ENCODE peak calls at places on chromosome 2, in eight cellular contexts. I is transverse colon; L is lower lobe of right lung; D is omental fat pad; S is RWPE1; J is right lobe of liver; N is choroid plexus epithelial cell; B is CD4-positive, alpha-beta T cell. Z is an unnamed sample.

GRCh38 chr2:145597809-145598208 is 1077.9 kb upstream of the ZEB2 start:
- DNase-seq in I (no peak), L (no peak), D (no peak), S (no peak), J (no peak), N (peak), B (no peak), Z (no peak)

GRCh38 chr2:28621172-28622100 is 125.6 kb downstream of the PLB1 start:
- DNase-seq in I (peak), L (peak), D (no peak), S (peak), J (peak), N (peak), B (peak), Z (no peak)

GRCh38 chr2:130169896-130170295 is 11.5 kb downstream of the SMPD4 start:
- DNase-seq in I (no peak), L (no peak), D (no peak), S (no peak), J (no peak), N (no peak), B (no peak), Z (no peak)

GRCh38 chr2:45992021-45992745 is 305.0 kb upstream of the EPAS1 start:
- DNase-seq in I (peak), L (peak), D (no peak), S (peak), J (peak), N (peak), B (no peak), Z (no peak)

GRCh38 chr2:235706496-235706895 is 212.7 kb downstream of the AGAP1 start:
- DNase-seq in I (no peak), L (no peak), D (no peak), S (no peak), J (no peak), N (no peak), B (no peak), Z (no peak)

GRCh38 chr2:15941970-15942710 is 1.8 kb downstream of the MYCN start:
- DNase-seq in I (peak), L (no peak), D (no peak), S (no peak), J (no peak), N (no peak), B (no peak), Z (no peak)

GRCh38 chr2:45119038-45119437 is 109.8 kb upstream of the SIX2 start:
- DNase-seq in I (no peak), L (no peak), D (no peak), S (peak), J (no peak), N (peak), B (no peak), Z (no peak)

GRCh38 chr2:180656455-180656847 is 324.0 kb upstream of the UBE2E3 start:
- DNase-seq in I (no peak), L (no peak), D (no peak), S (peak), J (no peak), N (peak), B (no peak), Z (no peak)

GRCh38 chr2:206800501-206801416 is 35.4 kb downstream of the FASTKD2 start:
- DNase-seq in I (peak), L (peak), D (no peak), S (peak), J (no peak), N (peak), B (peak), Z (peak)

GRCh38 chr2:119741868-119742267 is 17.9 kb upstream of the PTPN4 start:
- DNase-seq in I (no peak), L (no peak), D (no peak), S (no peak), J (no peak), N (no peak), B (no peak), Z (no peak)

GRCh38 chr2:9844581-9844980 is 1.3 kb downstream of the TAF1B start:
- DNase-seq in I (no peak), L (no peak), D (no peak), S (peak), J (no peak), N (peak), B (no peak), Z (no peak)

GRCh38 chr2:179248024-179248348 is 16.6 kb downstream of the SESTD1 start:
- DNase-seq in I (no peak), L (no peak), D (no peak), S (no peak), J (no peak), N (no peak), B (no peak), Z (no peak)

GRCh38 chr2:235640900-235641299 is 147.1 kb downstream of the AGAP1 start:
- DNase-seq in I (no peak), L (no peak), D (no peak), S (no peak), J (no peak), N (no peak), B (no peak), Z (no peak)

GRCh38 chr2:179264238-179265081 is at the start of gene SESTD1:
- DNase-seq in I (peak), L (peak), D (peak), S (peak), J (peak), N (peak), B (peak), Z (peak)

GRCh38 chr2:31213063-31213882 is 4.0 kb downstream of the CAPN14 start:
- DNase-seq in I (no peak), L (no peak), D (no peak), S (no peak), J (no peak), N (no peak), B (no peak), Z (no peak)

GRCh38 chr2:74003494-74004211 is 18.9 kb downstream of the TET3 start:
- DNase-seq in I (no peak), L (no peak), D (no peak), S (peak), J (no peak), N (peak), B (no peak), Z (no peak)

GRCh38 chr2:168371273-168371992 is 84.6 kb upstream of the CERS6 start:
- DNase-seq in I (no peak), L (no peak), D (no peak), S (no peak), J (no peak), N (no peak), B (no peak), Z (no peak)

GRCh38 chr2:45567974-45568789 is 42.9 kb downstream of the SRBD1 start:
- DNase-seq in I (no peak), L (no peak), D (no peak), S (no peak), J (no peak), N (peak), B (no peak), Z (no peak)

GRCh38 chr2:115939902-115940301 is 1497.5 kb downstream of the DPP10 start:
- DNase-seq in I (no peak), L (no peak), D (no peak), S (no peak), J (no peak), N (no peak), B (no peak), Z (no peak)

GRCh38 chr2:164847291-164847690 is 5.7 kb upstream of the COBLL1 start:
- DNase-seq in I (no peak), L (no peak), D (no peak), S (no peak), J (no peak), N (no peak), B (no peak), Z (no peak)

GRCh38 chr2:38146917-38147307 is 71.0 kb upstream of the CYP1B1 start:
- DNase-seq in I (no peak), L (no peak), D (peak), S (peak), J (no peak), N (peak), B (no peak), Z (no peak)

GRCh38 chr2:951224-952006 is 766 bp downstream of the SNTG2 start:
- DNase-seq in I (no peak), L (no peak), D (no peak), S (no peak), J (peak), N (no peak), B (no peak), Z (no peak)

GRCh38 chr2:221596192-221596591 is 24.1 kb upstream of the EPHA4 start:
- DNase-seq in I (no peak), L (no peak), D (no peak), S (peak), J (no peak), N (peak), B (no peak), Z (no peak)

GRCh38 chr2:145012806-145013205 is 492.9 kb upstream of the ZEB2 start:
- DNase-seq in I (no peak), L (no peak), D (no peak), S (no peak), J (no peak), N (peak), B (no peak), Z (no peak)

GRCh38 chr2:189581354-189582139 is 961 bp upstream of the SLC40A1 start:
- DNase-seq in I (peak), L (peak), D (no peak), S (peak), J (peak), N (no peak), B (no peak), Z (no peak)

GRCh38 chr2:28415010-28415409 is 22.4 kb downstream of the FOSL2 start:
- DNase-seq in I (no peak), L (no peak), D (no peak), S (no peak), J (no peak), N (no peak), B (no peak), Z (no peak)

GRCh38 chr2:61898810-61899209 is 6.7 kb upstream of the COMMD1 start:
- DNase-seq in I (no peak), L (no peak), D (no peak), S (no peak), J (no peak), N (peak), B (no peak), Z (no peak)

GRCh38 chr2:121197369-121198091 is 87.5 kb downstream of the TFCP2L1 start:
- DNase-seq in I (peak), L (peak), D (peak), S (peak), J (peak), N (peak), B (no peak), Z (no peak)

DNA sequence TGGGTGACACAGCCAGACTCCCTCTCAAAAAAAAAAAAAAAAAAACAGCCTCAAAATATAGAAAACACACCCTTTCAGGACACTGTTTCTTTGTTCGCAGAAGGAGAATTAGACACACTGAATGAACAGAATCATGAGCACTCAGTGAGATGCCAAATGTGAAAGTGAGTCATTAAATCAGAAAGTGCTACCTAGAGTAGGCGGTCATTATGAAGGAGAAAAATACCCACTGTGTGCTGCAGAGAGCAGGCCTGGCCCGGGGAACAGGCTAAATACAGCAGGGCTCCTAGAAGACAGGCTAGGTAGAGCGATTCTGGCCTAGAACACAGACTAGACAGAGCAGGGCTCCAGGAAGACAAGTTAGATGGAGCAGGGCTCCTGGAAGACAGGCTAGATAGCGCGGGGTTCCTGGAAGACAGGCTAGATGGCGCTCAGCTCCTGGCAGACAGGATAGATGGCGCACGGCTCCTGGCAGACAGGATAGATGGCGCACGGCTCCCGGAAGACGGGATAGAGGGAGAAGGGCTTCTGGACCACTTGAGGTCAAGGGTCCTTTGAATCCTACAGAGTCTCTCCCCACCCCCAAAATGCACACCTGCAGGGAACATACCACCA is 43.3 kb upstream of the SLC66A3 start:
- DNase-seq in I (no peak), L (no peak), D (no peak), S (no peak), J (peak), N (no peak), B (no peak), Z (no peak)
- TF ChIP-seq CTCF in I (no peak), L (no peak), D (no peak), S (no peak), J (no peak), N (no peak), B (no peak), Z (no peak)

GRCh38 chr2:96762529-96763253 is 2.0 kb downstream of the CNNM4 start:
- DNase-seq in I (no peak), L (no peak), D (no peak), S (no peak), J (peak), N (no peak), B (no peak), Z (peak)
- TF ChIP-seq CTCF in I (no peak), L (no peak), D (no peak), S (no peak), J (no peak), N (no peak), B (no peak), Z (no peak)

GRCh38 chr2:65144571-65144970 is 14.7 kb upstream of the RAB1A start:
- DNase-seq in I (no peak), L (no peak), D (no peak), S (no peak), J (no peak), N (no peak), B (no peak), Z (no peak)

GRCh38 chr2:65137197-65137780 is 7.4 kb upstream of the RAB1A start:
- DNase-seq in I (no peak), L (no peak), D (no peak), S (no peak), J (no peak), N (no peak), B (no peak), Z (no peak)

GRCh38 chr2:65146067-65146466 is 16.2 kb upstream of the RAB1A start:
- DNase-seq in I (no peak), L (no peak), D (no peak), S (no peak), J (no peak), N (no peak), B (no peak), Z (no peak)

GRCh38 chr2:65142515-65142914 is 12.6 kb upstream of the RAB1A start:
- DNase-seq in I (no peak), L (no peak), D (no peak), S (no peak), J (no peak), N (peak), B (no peak), Z (no peak)
- TF ChIP-seq CTCF in I (peak), L (peak), D (no peak), S (no peak), J (peak), N (peak), B (no peak), Z (no peak)

GRCh38 chr2:178208817-178209216 is 14.5 kb downstream of the OSBPL6 start:
- DNase-seq in I (no peak), L (no peak), D (no peak), S (no peak), J (no peak), N (peak), B (no peak), Z (no peak)
- TF ChIP-seq CTCF in I (peak), L (peak), D (no peak), S (no peak), J (peak), N (peak), B (no peak), Z (no peak)

GRCh38 chr2:47129191-47129711 is 25.9 kb downstream of the STPG4 start:
- DNase-seq in I (no peak), L (no peak), D (no peak), S (no peak), J (no peak), N (no peak), B (no peak), Z (no peak)

GRCh38 chr2:47128705-47129104 is 26.4 kb downstream of the STPG4 start:
- DNase-seq in I (no peak), L (no peak), D (no peak), S (no peak), J (no peak), N (no peak), B (no peak), Z (no peak)

GRCh38 chr2:47133046-47133445 is 22.1 kb downstream of the STPG4 start:
- DNase-seq in I (no peak), L (no peak), D (no peak), S (no peak), J (no peak), N (no peak), B (no peak), Z (no peak)

GRCh38 chr2:47126783-47127182 is 28.3 kb downstream of the STPG4 start:
- DNase-seq in I (no peak), L (no peak), D (no peak), S (no peak), J (no peak), N (no peak), B (no peak), Z (no peak)

GRCh38 chr2:47127862-47128543 is 27.1 kb downstream of the STPG4 start:
- DNase-seq in I (no peak), L (no peak), D (no peak), S (no peak), J (no peak), N (peak), B (no peak), Z (no peak)
- TF ChIP-seq CTCF in I (no peak), L (no peak), D (no peak), S (no peak), J (no peak), N (no peak), B (no peak), Z (no peak)

GRCh38 chr2:85911836-85912692 is 23.3 kb upstream of the ST3GAL5 start:
- DNase-seq in I (no peak), L (no peak), D (no peak), S (peak), J (no peak), N (peak), B (no peak), Z (no peak)

GRCh38 chr2:85914525-85914881 is 25.7 kb upstream of the ST3GAL5 start:
- DNase-seq in I (no peak), L (no peak), D (no peak), S (no peak), J (no peak), N (no peak), B (no peak), Z (no peak)

GRCh38 chr2:85913854-85914524 is 25.2 kb upstream of the ST3GAL5 start:
- DNase-seq in I (no peak), L (no peak), D (no peak), S (no peak), J (no peak), N (peak), B (no peak), Z (no peak)

GRCh38 chr2:85915606-85916303 is 27.0 kb upstream of the ST3GAL5 start:
- DNase-seq in I (no peak), L (no peak), D (no peak), S (no peak), J (no peak), N (no peak), B (no peak), Z (no peak)

GRCh38 chr2:85914916-85915315 is 26.1 kb upstream of the ST3GAL5 start:
- DNase-seq in I (no peak), L (no peak), D (no peak), S (no peak), J (no peak), N (no peak), B (no peak), Z (no peak)
- TF ChIP-seq CTCF in I (no peak), L (no peak), D (no peak), S (no peak), J (no peak), N (no peak), B (no peak), Z (no peak)

GRCh38 chr2:2229898-2230817 is 100.9 kb downstream of the MYT1L start:
- DNase-seq in I (no peak), L (no peak), D (no peak), S (no peak), J (no peak), N (peak), B (no peak), Z (no peak)
- TF ChIP-seq CTCF in I (no peak), L (no peak), D (no peak), S (no peak), J (no peak), N (no peak), B (no peak), Z (no peak)

GRCh38 chr2:237474511-237474911 is 12.5 kb upstream of the MLPH start:
- DNase-seq in I (no peak), L (peak), D (no peak), S (no peak), J (no peak), N (peak), B (no peak), Z (no peak)

GRCh38 chr2:237474931-237475703 is 11.9 kb upstream of the MLPH start:
- DNase-seq in I (peak), L (peak), D (peak), S (peak), J (peak), N (peak), B (peak), Z (peak)

GRCh38 chr2:237478095-237478494 is 9.0 kb upstream of the MLPH start:
- DNase-seq in I (no peak), L (no peak), D (no peak), S (no peak), J (no peak), N (no peak), B (no peak), Z (no peak)

GRCh38 chr2:237473474-237474453 is 13.3 kb upstream of the MLPH start:
- DNase-seq in I (no peak), L (peak), D (no peak), S (no peak), J (no peak), N (peak), B (no peak), Z (no peak)

DNA sequence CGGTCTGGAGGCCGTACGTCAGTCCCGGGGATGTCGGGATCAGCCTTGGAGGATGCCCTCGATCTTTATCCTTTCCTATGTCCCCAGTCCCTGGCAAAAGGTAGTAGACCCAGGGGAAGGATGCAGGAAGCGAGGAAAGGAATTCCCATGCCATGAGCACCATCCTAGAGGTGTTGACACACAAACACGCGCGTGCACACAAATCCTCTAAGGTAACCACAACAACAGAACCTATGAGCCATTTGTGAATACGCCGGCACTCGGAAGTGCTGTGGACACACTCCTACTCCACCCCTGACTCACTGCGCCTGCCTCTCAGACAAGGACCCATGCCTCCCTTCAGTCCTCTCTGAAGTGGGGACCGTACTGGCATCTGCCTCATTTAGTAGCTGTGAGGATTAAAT is 11.3 kb upstream of the MLPH start:
- DNase-seq in I (no peak), L (peak), D (no peak), S (peak), J (no peak), N (peak), B (no peak), Z (no peak)
- TF ChIP-seq CTCF in I (peak), L (peak), D (no peak), S (peak), J (no peak), N (no peak), B (peak), Z (no peak)

GRCh38 chr2:239093956-239094355 is 246.1 kb downstream of the TWIST2 start:
- DNase-seq in I (no peak), L (no peak), D (no peak), S (no peak), J (no peak), N (peak), B (no peak), Z (no peak)

GRCh38 chr2:239095475-239095874 is 247.6 kb downstream of the TWIST2 start:
- DNase-seq in I (no peak), L (no peak), D (no peak), S (no peak), J (no peak), N (no peak), B (no peak), Z (no peak)

GRCh38 chr2:239096676-239097427 is 249.0 kb downstream of the TWIST2 start:
- DNase-seq in I (no peak), L (no peak), D (no peak), S (no peak), J (no peak), N (no peak), B (no peak), Z (no peak)

GRCh38 chr2:239093487-239093886 is 245.6 kb downstream of the TWIST2 start:
- DNase-seq in I (no peak), L (no peak), D (no peak), S (no peak), J (no peak), N (no peak), B (no peak), Z (no peak)

GRCh38 chr2:239094727-239095266 is 246.9 kb downstream of the TWIST2 start:
- DNase-seq in I (no peak), L (no peak), D (no peak), S (no peak), J (no peak), N (no peak), B (no peak), Z (no peak)
- TF ChIP-seq CTCF in I (no peak), L (no peak), D (no peak), S (no peak), J (no peak), N (no peak), B (no peak), Z (no peak)

Z was measured in activated B cell treated with CpG ODN at 0.5 μM for 24 hours.